ENCODE peak calls at places on chromosomes 4 and X, in nine cellular contexts. One of them, this sample, is unnamed.

GRCh38 chr4:42411803-42412202 is 14.5 kb downstream of the SHISA3 start:
- DNase-seq in left lung: no peak
- DNase-seq in Peyer's patch: no peak
- DNase-seq in fibroblast of the aortic adventitia: no peak
- DNase-seq in skeletal muscle cell: peak; percentile 19
- DNase-seq in heart right ventricle: no peak
- DNase-seq in cardiac muscle cell: peak; percentile 81
- DNase-seq in H7: no peak
- DNase-seq in right cardiac atrium: no peak
- DNase-seq in this sample: no peak

GRCh38 chr4:114019276-114019971 is 40.0 kb upstream of the ARSJ start:
- DNase-seq in right cardiac atrium: no peak
- DNase-seq in skeletal muscle cell: no peak
- DNase-seq in H7: no peak
- DNase-seq in heart right ventricle: no peak
- DNase-seq in Peyer's patch: no peak
- DNase-seq in left lung: no peak
- DNase-seq in fibroblast of the aortic adventitia: peak; percentile 66
- DNase-seq in cardiac muscle cell: peak; percentile 62
- DNase-seq in this sample: no peak

GRCh38 chr4:37666625-37667071 is 19.5 kb downstream of the RELL1 start:
- DNase-seq in fibroblast of the aortic adventitia: peak; percentile 86
- DNase-seq in H7: no peak
- DNase-seq in heart right ventricle: no peak
- DNase-seq in cardiac muscle cell: peak; percentile 83
- DNase-seq in skeletal muscle cell: peak; percentile 76
- DNase-seq in Peyer's patch: peak; percentile 74
- DNase-seq in left lung: no peak
- DNase-seq in right cardiac atrium: peak; percentile 32
- DNase-seq in this sample: peak; percentile 78

GRCh38 chr4:163048447-163048846 is 118.2 kb downstream of the NAF1 start:
- DNase-seq in right cardiac atrium: no peak
- DNase-seq in cardiac muscle cell: peak; percentile 46
- DNase-seq in H7: peak; percentile 27
- DNase-seq in heart right ventricle: no peak
- DNase-seq in left lung: no peak
- DNase-seq in fibroblast of the aortic adventitia: peak; percentile 4
- DNase-seq in Peyer's patch: no peak
- DNase-seq in skeletal muscle cell: no peak
- DNase-seq in this sample: no peak

GRCh38 chrX:136694491-136695087 is 46.6 kb downstream of the CD40LG start:
- DNase-seq in fibroblast of the aortic adventitia: peak; percentile 77
- DNase-seq in left lung: no peak
- DNase-seq in cardiac muscle cell: peak; percentile 71
- DNase-seq in heart right ventricle: no peak
- DNase-seq in Peyer's patch: no peak
- DNase-seq in H7: peak; percentile 67
- DNase-seq in right cardiac atrium: no peak
- DNase-seq in skeletal muscle cell: peak; percentile 20
- DNase-seq in this sample: no peak

GRCh38 chrX:155434906-155435743 is 23.3 kb downstream of the F8A3 start:
- DNase-seq in left lung: no peak
- DNase-seq in Peyer's patch: no peak
- DNase-seq in right cardiac atrium: peak; percentile 23
- DNase-seq in cardiac muscle cell: peak; percentile 0
- DNase-seq in heart right ventricle: peak; percentile 13
- DNase-seq in H7: no peak
- DNase-seq in skeletal muscle cell: no peak
- DNase-seq in fibroblast of the aortic adventitia: peak; percentile 10
- DNase-seq in this sample: no peak

GRCh38 chr4:82213485-82214162 is 160.2 kb downstream of the HNRNPD start:
- DNase-seq in heart right ventricle: no peak
- DNase-seq in skeletal muscle cell: no peak
- DNase-seq in fibroblast of the aortic adventitia: no peak
- DNase-seq in H7: no peak
- DNase-seq in Peyer's patch: no peak
- DNase-seq in right cardiac atrium: no peak
- DNase-seq in cardiac muscle cell: no peak
- DNase-seq in left lung: no peak
- DNase-seq in this sample: no peak

GRCh38 chrX:44400588-44400987 is 57.1 kb upstream of the EFHC2 start:
- DNase-seq in H7: no peak
- DNase-seq in heart right ventricle: no peak
- DNase-seq in skeletal muscle cell: peak; percentile 92
- DNase-seq in right cardiac atrium: no peak
- DNase-seq in left lung: no peak
- DNase-seq in Peyer's patch: no peak
- DNase-seq in fibroblast of the aortic adventitia: peak; percentile 74
- DNase-seq in cardiac muscle cell: peak; percentile 87
- DNase-seq in this sample: no peak

GRCh38 chrX:105190252-105190853 is 30.1 kb downstream of the TEX13A start:
- DNase-seq in Peyer's patch: no peak
- DNase-seq in right cardiac atrium: no peak
- DNase-seq in cardiac muscle cell: peak; percentile 40
- DNase-seq in fibroblast of the aortic adventitia: peak; percentile 44
- DNase-seq in skeletal muscle cell: no peak
- DNase-seq in left lung: no peak
- DNase-seq in heart right ventricle: no peak
- DNase-seq in H7: no peak
- DNase-seq in this sample: no peak

GRCh38 chr4:139633661-139634060 is 32.0 kb upstream of the MGST2 start:
- DNase-seq in heart right ventricle: peak; percentile 26
- DNase-seq in right cardiac atrium: peak; percentile 49
- DNase-seq in H7: peak; percentile 31
- DNase-seq in Peyer's patch: no peak
- DNase-seq in fibroblast of the aortic adventitia: peak; percentile 57
- DNase-seq in left lung: no peak
- DNase-seq in cardiac muscle cell: peak; percentile 57
- DNase-seq in skeletal muscle cell: no peak
- DNase-seq in this sample: no peak

GRCh38 chrX:23554304-23554703 is 113.0 kb upstream of the PRDX4 start:
- DNase-seq in left lung: no peak
- DNase-seq in Peyer's patch: no peak
- DNase-seq in cardiac muscle cell: peak; percentile 60
- DNase-seq in skeletal muscle cell: peak; percentile 18
- DNase-seq in fibroblast of the aortic adventitia: peak; percentile 71
- DNase-seq in right cardiac atrium: no peak
- DNase-seq in H7: peak; percentile 30
- DNase-seq in heart right ventricle: no peak
- DNase-seq in this sample: no peak

GRCh38 chrX:27715610-27716009 is 92.2 kb upstream of the MAGEB10 start:
- DNase-seq in left lung: no peak
- DNase-seq in right cardiac atrium: no peak
- DNase-seq in skeletal muscle cell: no peak
- DNase-seq in fibroblast of the aortic adventitia: no peak
- DNase-seq in cardiac muscle cell: no peak
- DNase-seq in heart right ventricle: no peak
- DNase-seq in H7: no peak
- DNase-seq in Peyer's patch: no peak
- DNase-seq in this sample: no peak

GRCh38 chrX:9351112-9351511 is 113.7 kb upstream of the TBL1X start:
- DNase-seq in H7: no peak
- DNase-seq in left lung: no peak
- DNase-seq in fibroblast of the aortic adventitia: no peak
- DNase-seq in Peyer's patch: no peak
- DNase-seq in right cardiac atrium: no peak
- DNase-seq in heart right ventricle: no peak
- DNase-seq in skeletal muscle cell: no peak
- DNase-seq in cardiac muscle cell: no peak
- DNase-seq in this sample: no peak

GRCh38 chrX:9349572-9350259 is 115.1 kb upstream of the TBL1X start:
- DNase-seq in Peyer's patch: no peak
- DNase-seq in right cardiac atrium: no peak
- DNase-seq in fibroblast of the aortic adventitia: peak; percentile 52
- DNase-seq in heart right ventricle: no peak
- DNase-seq in H7: no peak
- DNase-seq in left lung: no peak
- DNase-seq in skeletal muscle cell: no peak
- DNase-seq in cardiac muscle cell: no peak
- DNase-seq in this sample: no peak

GRCh38 chrX:9354918-9355317 is 109.9 kb upstream of the TBL1X start:
- DNase-seq in fibroblast of the aortic adventitia: no peak
- DNase-seq in left lung: no peak
- DNase-seq in H7: no peak
- DNase-seq in cardiac muscle cell: no peak
- DNase-seq in Peyer's patch: no peak
- DNase-seq in heart right ventricle: no peak
- DNase-seq in skeletal muscle cell: no peak
- DNase-seq in right cardiac atrium: no peak
- DNase-seq in this sample: no peak

GRCh38 chrX:9352683-9353430 is 112.0 kb upstream of the TBL1X start:
- DNase-seq in fibroblast of the aortic adventitia: peak; percentile 84
- DNase-seq in right cardiac atrium: no peak
- DNase-seq in left lung: no peak
- DNase-seq in cardiac muscle cell: peak; percentile 80
- DNase-seq in skeletal muscle cell: peak; percentile 77
- DNase-seq in heart right ventricle: no peak
- DNase-seq in Peyer's patch: no peak
- DNase-seq in H7: no peak
- DNase-seq in this sample: peak; percentile 76

DNA sequence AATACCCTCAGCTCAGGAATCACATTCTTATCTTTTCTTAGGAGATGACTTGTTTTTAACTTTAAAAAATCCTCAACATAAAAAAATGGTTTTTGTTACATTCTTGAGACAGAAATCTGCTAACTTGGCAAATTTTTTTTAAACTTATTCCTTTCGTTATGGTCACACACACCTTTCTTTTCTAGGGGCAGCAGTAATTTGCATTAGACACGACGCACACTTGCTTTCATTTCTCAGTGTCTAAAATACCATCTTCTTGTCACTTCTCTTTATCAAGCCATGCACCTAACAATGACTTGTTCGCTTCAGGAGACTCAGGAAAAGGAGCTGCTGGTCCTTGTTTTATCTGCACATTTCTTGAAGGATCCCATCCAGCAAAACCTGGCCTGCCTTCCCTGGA is 112.6 kb upstream of the TBL1X start:
- DNase-seq in heart right ventricle: no peak
- DNase-seq in right cardiac atrium: no peak
- DNase-seq in skeletal muscle cell: no peak
- DNase-seq in left lung: no peak
- DNase-seq in H7: no peak
- DNase-seq in Peyer's patch: no peak
- DNase-seq in fibroblast of the aortic adventitia: no peak
- DNase-seq in cardiac muscle cell: no peak
- DNase-seq in this sample: no peak
- H3K4me3 ChIP-seq in heart right ventricle: peak overlapping the region; percentile 8
- H3K4me3 ChIP-seq in right cardiac atrium: no peak overlapping the region
- H3K4me3 ChIP-seq in skeletal muscle cell: no peak overlapping the region
- H3K4me3 ChIP-seq in left lung: no peak overlapping the region
- H3K4me3 ChIP-seq in H7: no peak overlapping the region
- H3K4me3 ChIP-seq in Peyer's patch: no peak overlapping the region
- H3K4me3 ChIP-seq in fibroblast of the aortic adventitia: no peak overlapping the region
- H3K4me3 ChIP-seq in cardiac muscle cell: no peak overlapping the region
- H3K4me3 ChIP-seq in this sample: peak overlapping the region; percentile 21

GRCh38 chrX:134374294-134374693 is 85.7 kb upstream of the HPRT1 start:
- DNase-seq in fibroblast of the aortic adventitia: peak; percentile 4
- DNase-seq in cardiac muscle cell: peak; percentile 4
- DNase-seq in Peyer's patch: no peak
- DNase-seq in left lung: no peak
- DNase-seq in heart right ventricle: no peak
- DNase-seq in right cardiac atrium: no peak
- DNase-seq in H7: no peak
- DNase-seq in skeletal muscle cell: no peak
- DNase-seq in this sample: no peak

GRCh38 chrX:134374910-134375309 is 85.1 kb upstream of the HPRT1 start:
- DNase-seq in skeletal muscle cell: no peak
- DNase-seq in H7: no peak
- DNase-seq in cardiac muscle cell: peak; percentile 2
- DNase-seq in right cardiac atrium: no peak
- DNase-seq in fibroblast of the aortic adventitia: peak; percentile 7
- DNase-seq in Peyer's patch: no peak
- DNase-seq in heart right ventricle: no peak
- DNase-seq in left lung: no peak
- DNase-seq in this sample: no peak

GRCh38 chrX:134373736-134374135 is 86.2 kb upstream of the HPRT1 start:
- DNase-seq in fibroblast of the aortic adventitia: no peak
- DNase-seq in Peyer's patch: no peak
- DNase-seq in heart right ventricle: no peak
- DNase-seq in cardiac muscle cell: no peak
- DNase-seq in left lung: no peak
- DNase-seq in H7: peak; percentile 22
- DNase-seq in right cardiac atrium: no peak
- DNase-seq in skeletal muscle cell: no peak
- DNase-seq in this sample: no peak

GRCh38 chrX:134377537-134377936 is 82.4 kb upstream of the HPRT1 start:
- DNase-seq in skeletal muscle cell: peak; percentile 9
- DNase-seq in cardiac muscle cell: peak; percentile 65
- DNase-seq in right cardiac atrium: no peak
- DNase-seq in fibroblast of the aortic adventitia: peak; percentile 62
- DNase-seq in Peyer's patch: no peak
- DNase-seq in heart right ventricle: no peak
- DNase-seq in H7: no peak
- DNase-seq in left lung: no peak
- DNase-seq in this sample: no peak

GRCh38 chrX:134375691-134376090 is 84.3 kb upstream of the HPRT1 start:
- DNase-seq in left lung: no peak
- DNase-seq in cardiac muscle cell: no peak
- DNase-seq in Peyer's patch: no peak
- DNase-seq in skeletal muscle cell: no peak
- DNase-seq in H7: no peak
- DNase-seq in right cardiac atrium: no peak
- DNase-seq in fibroblast of the aortic adventitia: no peak
- DNase-seq in heart right ventricle: no peak
- DNase-seq in this sample: no peak
- H3K4me3 ChIP-seq in left lung: no peak overlapping the region
- H3K4me3 ChIP-seq in cardiac muscle cell: peak overlapping the region; percentile 76
- H3K4me3 ChIP-seq in Peyer's patch: no peak overlapping the region
- H3K4me3 ChIP-seq in skeletal muscle cell: no peak overlapping the region
- H3K4me3 ChIP-seq in H7: no peak overlapping the region
- H3K4me3 ChIP-seq in right cardiac atrium: no peak overlapping the region
- H3K4me3 ChIP-seq in fibroblast of the aortic adventitia: no peak overlapping the region
- H3K4me3 ChIP-seq in heart right ventricle: no peak overlapping the region
- H3K4me3 ChIP-seq in this sample: no peak overlapping the region

GRCh38 chrX:145817666-145818521 is at the start of gene SLITRK2:
- DNase-seq in fibroblast of the aortic adventitia: no peak
- DNase-seq in skeletal muscle cell: no peak
- DNase-seq in heart right ventricle: no peak
- DNase-seq in right cardiac atrium: peak; percentile 36
- DNase-seq in Peyer's patch: no peak
- DNase-seq in H7: peak; percentile 60
- DNase-seq in cardiac muscle cell: peak; percentile 0
- DNase-seq in left lung: peak; percentile 50
- DNase-seq in this sample: no peak
- H3K4me3 ChIP-seq in fibroblast of the aortic adventitia: no peak within 1 kb of the TSS
- H3K4me3 ChIP-seq in skeletal muscle cell: no peak within 1 kb of the TSS
- H3K4me3 ChIP-seq in heart right ventricle: peak within 1 kb of the TSS; percentile 14
- H3K4me3 ChIP-seq in right cardiac atrium: peak within 1 kb of the TSS; percentile 47
- H3K4me3 ChIP-seq in Peyer's patch: no peak within 1 kb of the TSS
- H3K4me3 ChIP-seq in H7: peak within 1 kb of the TSS; percentile 49
- H3K4me3 ChIP-seq in cardiac muscle cell: peak within 1 kb of the TSS; percentile 26
- H3K4me3 ChIP-seq in left lung: peak within 1 kb of the TSS; percentile 7
- H3K4me3 ChIP-seq in this sample: peak within 1 kb of the TSS; percentile 54

DNA sequence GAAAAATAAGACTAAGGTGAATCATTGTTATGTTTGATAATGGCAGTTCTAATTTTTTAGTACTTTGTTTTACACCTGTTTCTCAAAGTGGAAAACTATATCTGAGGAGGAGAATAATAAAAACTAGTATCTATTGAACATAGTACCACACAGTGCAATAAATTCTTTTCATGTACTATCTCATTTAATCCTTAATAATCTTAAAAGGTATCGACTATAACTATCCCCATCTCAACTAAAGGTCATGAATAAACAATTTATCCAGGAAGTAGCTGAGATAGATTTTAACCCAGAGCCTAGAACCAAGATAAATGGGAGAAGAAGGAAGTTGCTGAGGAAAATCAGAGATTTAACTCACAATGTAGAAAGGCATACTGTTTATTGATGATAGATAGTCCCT is 2.5 kb downstream of the CHIC2 start:
- DNase-seq in left lung: no peak
- DNase-seq in right cardiac atrium: no peak
- DNase-seq in fibroblast of the aortic adventitia: no peak
- DNase-seq in cardiac muscle cell: no peak
- DNase-seq in H7: no peak
- DNase-seq in heart right ventricle: no peak
- DNase-seq in skeletal muscle cell: no peak
- DNase-seq in Peyer's patch: no peak
- DNase-seq in this sample: no peak
- H3K4me3 ChIP-seq in left lung: no peak overlapping the region
- H3K4me3 ChIP-seq in right cardiac atrium: peak overlapping the region; percentile 93
- H3K4me3 ChIP-seq in fibroblast of the aortic adventitia: peak overlapping the region; percentile 92
- H3K4me3 ChIP-seq in cardiac muscle cell: peak overlapping the region; percentile 80
- H3K4me3 ChIP-seq in H7: no peak overlapping the region
- H3K4me3 ChIP-seq in heart right ventricle: peak overlapping the region; percentile 97
- H3K4me3 ChIP-seq in skeletal muscle cell: peak overlapping the region; percentile 97
- H3K4me3 ChIP-seq in Peyer's patch: no peak overlapping the region
- H3K4me3 ChIP-seq in this sample: peak overlapping the region; percentile 99